ENCODE peak calls at places on chromosomes 1 and 21, in six cellular contexts. One of them, this sample, is unnamed.

GRCh38 chr1:160740133-160740688 is 1.2 kb downstream of the SLAMF7 start:
- DNase-seq in non-pigmented ciliary epithelial cell: no peak
- DNase-seq in C1 segment of cervical spinal cord: no peak
- DNase-seq in NCI-H2081: no peak
- DNase-seq in T-helper 2 cell: no peak
- DNase-seq in sigmoid colon: no peak
- DNase-seq in this sample: no peak

GRCh38 chr1:184755226-184756065 is 788 bp upstream of the EDEM3 start:
- DNase-seq in non-pigmented ciliary epithelial cell: no peak
- DNase-seq in C1 segment of cervical spinal cord: no peak
- DNase-seq in NCI-H2081: peak; percentile 51
- DNase-seq in T-helper 2 cell: no peak
- DNase-seq in sigmoid colon: no peak
- DNase-seq in this sample: no peak

GRCh38 chr1:1024421-1025415 is 4.8 kb downstream of the AGRN start:
- DNase-seq in non-pigmented ciliary epithelial cell: no peak
- DNase-seq in C1 segment of cervical spinal cord: no peak
- DNase-seq in NCI-H2081: no peak
- DNase-seq in T-helper 2 cell: no peak
- DNase-seq in sigmoid colon: no peak
- DNase-seq in this sample: no peak

GRCh38 chr1:167165948-167166702 is 54.6 kb upstream of the POU2F1 start:
- DNase-seq in non-pigmented ciliary epithelial cell: peak; percentile 53
- DNase-seq in C1 segment of cervical spinal cord: no peak
- DNase-seq in NCI-H2081: no peak
- DNase-seq in T-helper 2 cell: no peak
- DNase-seq in sigmoid colon: no peak
- DNase-seq in this sample: no peak

GRCh38 chr1:83626603-83627002 is 372.3 kb downstream of the TTLL7 start:
- DNase-seq in non-pigmented ciliary epithelial cell: no peak
- DNase-seq in C1 segment of cervical spinal cord: no peak
- DNase-seq in NCI-H2081: peak; percentile 57
- DNase-seq in T-helper 2 cell: no peak
- DNase-seq in sigmoid colon: no peak
- DNase-seq in this sample: no peak

GRCh38 chr21:45887121-45887611 is 94.4 kb upstream of the COL6A1 start:
- DNase-seq in non-pigmented ciliary epithelial cell: no peak
- DNase-seq in C1 segment of cervical spinal cord: no peak
- DNase-seq in NCI-H2081: peak; percentile 50
- DNase-seq in T-helper 2 cell: no peak
- DNase-seq in sigmoid colon: peak; percentile 81
- DNase-seq in this sample: no peak

GRCh38 chr1:198238121-198238520 is 81.3 kb downstream of the NEK7 start:
- DNase-seq in non-pigmented ciliary epithelial cell: no peak
- DNase-seq in C1 segment of cervical spinal cord: no peak
- DNase-seq in NCI-H2081: no peak
- DNase-seq in T-helper 2 cell: no peak
- DNase-seq in sigmoid colon: no peak
- DNase-seq in this sample: peak; percentile 49

GRCh38 chr1:237851209-237851845 is 39.4 kb downstream of the ZP4 start:
- DNase-seq in non-pigmented ciliary epithelial cell: no peak
- DNase-seq in C1 segment of cervical spinal cord: peak; percentile 1
- DNase-seq in NCI-H2081: peak; percentile 86
- DNase-seq in T-helper 2 cell: no peak
- DNase-seq in sigmoid colon: no peak
- DNase-seq in this sample: no peak

GRCh38 chr1:115183711-115184259 is 94.5 kb upstream of the TSPAN2 start:
- DNase-seq in non-pigmented ciliary epithelial cell: no peak
- DNase-seq in C1 segment of cervical spinal cord: no peak
- DNase-seq in NCI-H2081: no peak
- DNase-seq in T-helper 2 cell: no peak
- DNase-seq in sigmoid colon: peak; percentile 69
- DNase-seq in this sample: no peak

GRCh38 chr1:118982816-118983557 is 5.2 kb downstream of the TBX15 start:
- DNase-seq in non-pigmented ciliary epithelial cell: no peak
- DNase-seq in C1 segment of cervical spinal cord: no peak
- DNase-seq in NCI-H2081: no peak
- DNase-seq in T-helper 2 cell: no peak
- DNase-seq in sigmoid colon: no peak
- DNase-seq in this sample: no peak

GRCh38 chr1:110138956-110139355 is 11.3 kb upstream of the SLC6A17 start:
- DNase-seq in non-pigmented ciliary epithelial cell: no peak
- DNase-seq in C1 segment of cervical spinal cord: no peak
- DNase-seq in NCI-H2081: peak; percentile 1
- DNase-seq in T-helper 2 cell: no peak
- DNase-seq in sigmoid colon: no peak
- DNase-seq in this sample: no peak

GRCh38 chr1:100538935-100539835 is 1.2 kb downstream of the GPR88 start:
- DNase-seq in non-pigmented ciliary epithelial cell: no peak
- DNase-seq in C1 segment of cervical spinal cord: no peak
- DNase-seq in NCI-H2081: peak; percentile 43
- DNase-seq in T-helper 2 cell: no peak
- DNase-seq in sigmoid colon: peak; percentile 69
- DNase-seq in this sample: no peak

GRCh38 chr1:70043806-70044205 is 161.6 kb downstream of the LRRC40 start:
- DNase-seq in non-pigmented ciliary epithelial cell: peak; percentile 65
- DNase-seq in C1 segment of cervical spinal cord: no peak
- DNase-seq in NCI-H2081: no peak
- DNase-seq in T-helper 2 cell: no peak
- DNase-seq in sigmoid colon: no peak
- DNase-seq in this sample: no peak

GRCh38 chr1:73273886-73274285 is 924.1 kb downstream of the LRRIQ3 start:
- DNase-seq in non-pigmented ciliary epithelial cell: no peak
- DNase-seq in C1 segment of cervical spinal cord: no peak
- DNase-seq in NCI-H2081: no peak
- DNase-seq in T-helper 2 cell: no peak
- DNase-seq in sigmoid colon: no peak
- DNase-seq in this sample: no peak

GRCh38 chr1:17732475-17732874 is 22.7 kb upstream of the ACTL8 start:
- DNase-seq in non-pigmented ciliary epithelial cell: no peak
- DNase-seq in C1 segment of cervical spinal cord: no peak
- DNase-seq in NCI-H2081: no peak
- DNase-seq in T-helper 2 cell: no peak
- DNase-seq in sigmoid colon: no peak
- DNase-seq in this sample: no peak

GRCh38 chr1:156460525-156460924 is 40.0 kb downstream of the MEF2D start:
- DNase-seq in non-pigmented ciliary epithelial cell: no peak
- DNase-seq in C1 segment of cervical spinal cord: no peak
- DNase-seq in NCI-H2081: no peak
- DNase-seq in T-helper 2 cell: no peak
- DNase-seq in sigmoid colon: no peak
- DNase-seq in this sample: no peak

GRCh38 chr1:101293461-101294045 is 56.7 kb downstream of the S1PR1 start:
- DNase-seq in non-pigmented ciliary epithelial cell: peak; percentile 60
- DNase-seq in C1 segment of cervical spinal cord: no peak
- DNase-seq in NCI-H2081: no peak
- DNase-seq in T-helper 2 cell: peak; percentile 65
- DNase-seq in sigmoid colon: no peak
- DNase-seq in this sample: peak; percentile 36

GRCh38 chr1:116940809-116941640 is 31.3 kb downstream of the PTGFRN start:
- DNase-seq in non-pigmented ciliary epithelial cell: no peak
- DNase-seq in C1 segment of cervical spinal cord: no peak
- DNase-seq in NCI-H2081: peak; percentile 23
- DNase-seq in T-helper 2 cell: no peak
- DNase-seq in sigmoid colon: no peak
- DNase-seq in this sample: no peak

GRCh38 chr1:203069028-203069804 is 16.6 kb downstream of the MYOG start:
- DNase-seq in non-pigmented ciliary epithelial cell: no peak
- DNase-seq in C1 segment of cervical spinal cord: no peak
- DNase-seq in NCI-H2081: peak; percentile 53
- DNase-seq in T-helper 2 cell: no peak
- DNase-seq in sigmoid colon: peak; percentile 75
- DNase-seq in this sample: no peak

GRCh38 chr21:46121286-46122221 is 23.6 kb downstream of the COL6A2 start:
- DNase-seq in non-pigmented ciliary epithelial cell: no peak
- DNase-seq in C1 segment of cervical spinal cord: no peak
- DNase-seq in NCI-H2081: no peak
- DNase-seq in T-helper 2 cell: no peak
- DNase-seq in sigmoid colon: peak; percentile 67
- DNase-seq in this sample: no peak

GRCh38 chr1:2128189-2128901 is 66.2 kb downstream of the FAAP20 start:
- DNase-seq in non-pigmented ciliary epithelial cell: no peak
- DNase-seq in C1 segment of cervical spinal cord: no peak
- DNase-seq in NCI-H2081: no peak
- DNase-seq in T-helper 2 cell: no peak
- DNase-seq in sigmoid colon: no peak
- DNase-seq in this sample: no peak

GRCh38 chr1:16156848-16157495 is 1.1 kb upstream of the EPHA2 start:
- DNase-seq in non-pigmented ciliary epithelial cell: no peak
- DNase-seq in C1 segment of cervical spinal cord: no peak
- DNase-seq in NCI-H2081: no peak
- DNase-seq in T-helper 2 cell: no peak
- DNase-seq in sigmoid colon: no peak
- DNase-seq in this sample: no peak

GRCh38 chr1:41578712-41579335 is 94.3 kb upstream of the EDN2 start:
- DNase-seq in non-pigmented ciliary epithelial cell: no peak
- DNase-seq in C1 segment of cervical spinal cord: no peak
- DNase-seq in NCI-H2081: no peak
- DNase-seq in T-helper 2 cell: no peak
- DNase-seq in sigmoid colon: no peak
- DNase-seq in this sample: no peak

GRCh38 chr1:214461305-214461704 is 90.1 kb downstream of the PTPN14 start:
- DNase-seq in non-pigmented ciliary epithelial cell: no peak
- DNase-seq in C1 segment of cervical spinal cord: no peak
- DNase-seq in NCI-H2081: no peak
- DNase-seq in T-helper 2 cell: no peak
- DNase-seq in sigmoid colon: no peak
- DNase-seq in this sample: no peak

GRCh38 chr1:223717695-223718363 is 5.5 kb downstream of the CAPN2 start:
- DNase-seq in non-pigmented ciliary epithelial cell: no peak
- DNase-seq in C1 segment of cervical spinal cord: no peak
- DNase-seq in NCI-H2081: no peak
- DNase-seq in T-helper 2 cell: no peak
- DNase-seq in sigmoid colon: no peak
- DNase-seq in this sample: no peak

GRCh38 chr1:232589809-232590741 is 39.9 kb downstream of the SIPA1L2 start:
- DNase-seq in non-pigmented ciliary epithelial cell: no peak
- DNase-seq in C1 segment of cervical spinal cord: no peak
- DNase-seq in NCI-H2081: no peak
- DNase-seq in T-helper 2 cell: no peak
- DNase-seq in sigmoid colon: no peak
- DNase-seq in this sample: no peak

GRCh38 chr21:15455819-15456462 is 273.8 kb upstream of the USP25 start:
- DNase-seq in non-pigmented ciliary epithelial cell: no peak
- DNase-seq in C1 segment of cervical spinal cord: no peak
- DNase-seq in NCI-H2081: no peak
- DNase-seq in T-helper 2 cell: no peak
- DNase-seq in sigmoid colon: no peak
- DNase-seq in this sample: no peak

GRCh38 chr1:6294868-6295556 is 34.1 kb upstream of the GPR153 start:
- DNase-seq in non-pigmented ciliary epithelial cell: no peak
- DNase-seq in C1 segment of cervical spinal cord: no peak
- DNase-seq in NCI-H2081: no peak
- DNase-seq in T-helper 2 cell: no peak
- DNase-seq in sigmoid colon: no peak
- DNase-seq in this sample: no peak

GRCh38 chr1:9349331-9349851 is 56.7 kb downstream of the SPSB1 start:
- DNase-seq in non-pigmented ciliary epithelial cell: no peak
- DNase-seq in C1 segment of cervical spinal cord: no peak
- DNase-seq in NCI-H2081: no peak
- DNase-seq in T-helper 2 cell: no peak
- DNase-seq in sigmoid colon: no peak
- DNase-seq in this sample: no peak

GRCh38 chr1:6889875-6890480 is 104.7 kb downstream of the CAMTA1 start:
- DNase-seq in non-pigmented ciliary epithelial cell: peak; percentile 32
- DNase-seq in C1 segment of cervical spinal cord: no peak
- DNase-seq in NCI-H2081: peak; percentile 53
- DNase-seq in T-helper 2 cell: no peak
- DNase-seq in sigmoid colon: no peak
- DNase-seq in this sample: peak; percentile 21

GRCh38 chr1:71014110-71014509 is 33.5 kb downstream of the PTGER3 start:
- DNase-seq in non-pigmented ciliary epithelial cell: peak; percentile 23
- DNase-seq in C1 segment of cervical spinal cord: no peak
- DNase-seq in NCI-H2081: no peak
- DNase-seq in T-helper 2 cell: no peak
- DNase-seq in sigmoid colon: no peak
- DNase-seq in this sample: no peak

GRCh38 chr1:186535388-186536133 is 74.6 kb upstream of the PDC start:
- DNase-seq in non-pigmented ciliary epithelial cell: peak; percentile 82
- DNase-seq in C1 segment of cervical spinal cord: no peak
- DNase-seq in NCI-H2081: peak; percentile 7
- DNase-seq in T-helper 2 cell: no peak
- DNase-seq in sigmoid colon: no peak
- DNase-seq in this sample: no peak

GRCh38 chr1:59169703-59170102 is 127.2 kb upstream of the FGGY start:
- DNase-seq in non-pigmented ciliary epithelial cell: no peak
- DNase-seq in C1 segment of cervical spinal cord: no peak
- DNase-seq in NCI-H2081: no peak
- DNase-seq in T-helper 2 cell: no peak
- DNase-seq in sigmoid colon: no peak
- DNase-seq in this sample: no peak

This sample was measured in naive B cell.